ENCODE peak calls at places on chromosomes 4 and X, in ten cellular contexts. P is hippocampal formation, J is AG09319, U is mammary epithelial cell, L is Kasumi-1, O is upper lobe of right lung, C is T-helper 1 cell, G is NCI-H1105 treated with DMSO at 0.1 percent for 48 hours, X is anterior cingulate cortex, F is HS-5. N is an unnamed sample.

GRCh38 chr4:88802585-88803285 is 105.1 kb upstream of the NAP1L5 start:
- DNase-seq in P (no peak), J (no peak), U (no peak), L (no peak), O (no peak), C (no peak), G (no peak), X (no peak), F (no peak), N (no peak)

GRCh38 chr4:165716472-165716871 is 156.6 kb upstream of the TLL1 start:
- DNase-seq in P (no peak), J (no peak), U (no peak), L (no peak), O (no peak), C (no peak), G (peak), X (no peak), F (no peak), N (no peak)

GRCh38 chr4:5416637-5417036 is 291.7 kb downstream of the EVC2 start:
- DNase-seq in P (no peak), J (no peak), U (no peak), L (no peak), O (no peak), C (no peak), G (no peak), X (no peak), F (no peak), N (no peak)

GRCh38 chr4:78610546-78611214 is 59.1 kb downstream of the ANXA3 start:
- DNase-seq in P (no peak), J (peak), U (no peak), L (peak), O (no peak), C (no peak), G (no peak), X (no peak), F (peak), N (peak)

GRCh38 chrX:74133156-74133796 is 170.7 kb upstream of the ZCCHC13 start:
- DNase-seq in P (no peak), J (peak), U (peak), L (peak), O (no peak), C (no peak), G (peak), X (no peak), F (peak), N (peak)

GRCh38 chr4:169774466-169775445 is 17.0 kb upstream of the HPF1 start:
- DNase-seq in P (no peak), J (no peak), U (no peak), L (no peak), O (no peak), C (peak), G (no peak), X (peak), F (no peak), N (no peak)

GRCh38 chr4:122456228-122457106 is at the start of gene IL2:
- DNase-seq in P (no peak), J (no peak), U (no peak), L (no peak), O (no peak), C (no peak), G (no peak), X (no peak), F (no peak), N (no peak)

GRCh38 chr4:188624370-188624769 is 485.1 kb downstream of the TRIML1 start:
- DNase-seq in P (no peak), J (no peak), U (no peak), L (no peak), O (no peak), C (no peak), G (no peak), X (no peak), F (no peak), N (no peak)

GRCh38 chr4:57137261-57137660 is 27.1 kb upstream of the IGFBP7 start:
- DNase-seq in P (no peak), J (no peak), U (no peak), L (no peak), O (no peak), C (no peak), G (no peak), X (no peak), F (no peak), N (peak)

GRCh38 chrX:42531431-42531830 is 246.5 kb downstream of the PPP1R2C start:
- DNase-seq in P (no peak), J (no peak), U (no peak), L (no peak), O (no peak), C (no peak), G (no peak), X (no peak), F (no peak), N (no peak)

GRCh38 chr4:150867148-150867547 is 147.9 kb downstream of the LRBA start:
- DNase-seq in P (no peak), J (peak), U (peak), L (peak), O (no peak), C (no peak), G (peak), X (no peak), F (peak), N (peak)

GRCh38 chr4:94267037-94267436 is 59.4 kb downstream of the SMARCAD1 start:
- DNase-seq in P (no peak), J (no peak), U (no peak), L (no peak), O (no peak), C (no peak), G (no peak), X (no peak), F (no peak), N (no peak)

GRCh38 chrX:149040873-149041535 is 464.1 kb downstream of the IDS start:
- DNase-seq in P (no peak), J (no peak), U (peak), L (no peak), O (no peak), C (no peak), G (no peak), X (no peak), F (no peak), N (peak)

GRCh38 chr4:180799798-180800197 is 1443.4 kb upstream of the TENM3 start:
- DNase-seq in P (no peak), J (no peak), U (no peak), L (no peak), O (no peak), C (no peak), G (no peak), X (no peak), F (no peak), N (no peak)

GRCh38 chr4:87982446-87982845 is 6.9 kb downstream of the SPP1 start:
- DNase-seq in P (no peak), J (no peak), U (no peak), L (no peak), O (no peak), C (no peak), G (no peak), X (no peak), F (no peak), N (no peak)

GRCh38 chrX:2385224-2385623 is 115.6 kb downstream of the DHRSX start:
- DNase-seq in P (no peak), J (no peak), U (peak), L (no peak), O (no peak), C (no peak), G (no peak), X (no peak), F (peak), N (peak)

GRCh38 chr4:100977746-100978397 is 369.5 kb downstream of the PPP3CA start:
- DNase-seq in P (no peak), J (no peak), U (peak), L (no peak), O (no peak), C (no peak), G (peak), X (no peak), F (no peak), N (no peak)

GRCh38 chrX:151923648-151924047 is 11.0 kb downstream of the MAGEA4 start:
- DNase-seq in P (no peak), J (no peak), U (no peak), L (no peak), O (no peak), C (no peak), G (no peak), X (no peak), F (no peak), N (no peak)

GRCh38 chr4:115834441-115834840 is 721.0 kb upstream of the NDST4 start:
- DNase-seq in P (no peak), J (no peak), U (no peak), L (no peak), O (no peak), C (no peak), G (no peak), X (no peak), F (no peak), N (no peak)

GRCh38 chrX:52341493-52341892 is 27.3 kb upstream of the XAGE2 start:
- DNase-seq in P (no peak), J (no peak), U (peak), L (no peak), O (no peak), C (no peak), G (no peak), X (no peak), F (no peak), N (peak)

GRCh38 chr4:168848977-168849687 is 160.9 kb downstream of the CBR4 start:
- DNase-seq in P (no peak), J (no peak), U (peak), L (no peak), O (no peak), C (no peak), G (no peak), X (no peak), F (no peak), N (peak)

GRCh38 chrX:140190441-140191108 is 225.3 kb upstream of the CXorf66 start:
- DNase-seq in P (no peak), J (no peak), U (no peak), L (no peak), O (no peak), C (no peak), G (peak), X (no peak), F (no peak), N (no peak)

GRCh38 chr4:6674500-6675149 is 19.1 kb upstream of the S100P start:
- DNase-seq in P (no peak), J (no peak), U (peak), L (no peak), O (no peak), C (peak), G (peak), X (no peak), F (no peak), N (peak)

GRCh38 chrX:71823391-71824057 is 60.4 kb downstream of the CXorf49B start:
- DNase-seq in P (no peak), J (no peak), U (no peak), L (no peak), O (no peak), C (no peak), G (no peak), X (no peak), F (no peak), N (no peak)

GRCh38 chr4:1547863-1548637 is 136.1 kb downstream of the FAM53A start:
- DNase-seq in P (no peak), J (no peak), U (no peak), L (no peak), O (no peak), C (no peak), G (no peak), X (no peak), F (no peak), N (no peak)

GRCh38 chr4:76830612-76831474 is 67.1 kb downstream of the SOWAHB start:
- DNase-seq in P (no peak), J (peak), U (no peak), L (no peak), O (no peak), C (no peak), G (no peak), X (no peak), F (peak), N (peak)